ENCODE peak calls at places on chromosomes 7 and 10, in nine cellular contexts. L is cardiac fibroblast; N is NCI-H1694; Z is erythroblast; J is upper lobe of right lung; E is stimulated activated naive CD4-positive, alpha-beta T cell; B is HEK293T; H is hippocampal formation; A is RWPE1. S is an unnamed sample.

GRCh38 chr7:18241543-18242231 is 214.0 kb upstream of the PRPS1L1 start:
- DNase-seq in L (no peak), N (no peak), Z (no peak), J (no peak), E (no peak), B (no peak), H (no peak), A (no peak), S (no peak)

GRCh38 chr7:98423043-98423442 is 22.2 kb upstream of the BAIAP2L1 start:
- DNase-seq in L (peak), N (no peak), Z (no peak), J (no peak), E (no peak), B (peak), H (no peak), A (peak), S (peak)

GRCh38 chr10:26407406-26407969 is 30.7 kb upstream of the APBB1IP start:
- DNase-seq in L (no peak), N (no peak), Z (no peak), J (no peak), E (no peak), B (no peak), H (no peak), A (peak), S (no peak)

GRCh38 chr7:83655951-83656556 is 7.1 kb upstream of the SEMA3E start:
- DNase-seq in L (peak), N (peak), Z (peak), J (no peak), E (no peak), B (peak), H (peak), A (peak), S (peak)

GRCh38 chr10:72334196-72334831 is 20.4 kb downstream of the DNAJB12 start:
- DNase-seq in L (peak), N (peak), Z (no peak), J (no peak), E (peak), B (no peak), H (peak), A (no peak), S (no peak)

GRCh38 chr10:70234668-70235447 is 1.6 kb upstream of the PPA1 start:
- DNase-seq in L (peak), N (no peak), Z (peak), J (no peak), E (no peak), B (no peak), H (no peak), A (no peak), S (peak)

GRCh38 chr10:79210672-79211071 is 136.6 kb upstream of the PPIF start:
- DNase-seq in L (no peak), N (no peak), Z (no peak), J (no peak), E (no peak), B (no peak), H (no peak), A (no peak), S (no peak)

GRCh38 chr7:1900847-1901246 is 230.8 kb downstream of the ELFN1 start:
- DNase-seq in L (no peak), N (no peak), Z (no peak), J (no peak), E (no peak), B (no peak), H (no peak), A (no peak), S (no peak)

GRCh38 chr7:134720091-134720935 is 59.1 kb upstream of the CALD1 start:
- DNase-seq in L (peak), N (peak), Z (no peak), J (no peak), E (no peak), B (no peak), H (no peak), A (no peak), S (no peak)

GRCh38 chr10:126661841-126662520 is 8.5 kb downstream of the C10orf90 start:
- DNase-seq in L (peak), N (no peak), Z (no peak), J (no peak), E (no peak), B (no peak), H (no peak), A (peak), S (no peak)

GRCh38 chr7:7641129-7641663 is 644 bp downstream of the UMAD1 start:
- DNase-seq in L (peak), N (peak), Z (no peak), J (no peak), E (no peak), B (peak), H (no peak), A (no peak), S (no peak)

GRCh38 chr7:54960517-54960916 is 58.3 kb upstream of the EGFR start:
- DNase-seq in L (peak), N (no peak), Z (no peak), J (no peak), E (no peak), B (no peak), H (no peak), A (peak), S (no peak)

GRCh38 chr7:1894906-1895663 is 225.0 kb downstream of the ELFN1 start:
- DNase-seq in L (no peak), N (no peak), Z (no peak), J (no peak), E (no peak), B (no peak), H (no peak), A (no peak), S (no peak)

GRCh38 chr7:124201768-124202349 is 169.0 kb upstream of the TMEM229A start:
- DNase-seq in L (peak), N (no peak), Z (no peak), J (no peak), E (no peak), B (no peak), H (no peak), A (no peak), S (no peak)

S was measured in K562.